ENCODE peak calls at places on chromosomes 11 and 22, in four cellular contexts. One of them, this sample, is unnamed.

GRCh38 chr11:2673871-2674471 is 25.8 kb downstream of the KCNQ1OT1 start:
- DNase-seq in stomach: peak
- DNase-seq in fibroblast of pulmonary artery: no peak
- DNase-seq in hepatocyte: no peak
- DNase-seq in this sample: no peak

GRCh38 chr22:27720860-27721259 is 80.7 kb downstream of the MN1 start:
- DNase-seq in stomach: no peak
- DNase-seq in fibroblast of pulmonary artery: no peak
- DNase-seq in hepatocyte: no peak
- DNase-seq in this sample: no peak

GRCh38 chr22:40533712-40534378 is 102.7 kb downstream of the MRTFA start:
- DNase-seq in stomach: no peak
- DNase-seq in fibroblast of pulmonary artery: peak
- DNase-seq in hepatocyte: peak
- DNase-seq in this sample: peak

GRCh38 chr11:26580929-26581328 is 8.9 kb upstream of the MUC15 start:
- DNase-seq in stomach: no peak
- DNase-seq in fibroblast of pulmonary artery: peak
- DNase-seq in hepatocyte: no peak
- DNase-seq in this sample: peak

GRCh38 chr22:41308054-41308453 is 6.7 kb downstream of the ZC3H7B start:
- DNase-seq in stomach: no peak
- DNase-seq in fibroblast of pulmonary artery: no peak
- DNase-seq in hepatocyte: no peak
- DNase-seq in this sample: peak

GRCh38 chr11:86955111-86955673 is at the start of gene FZD4:
- DNase-seq in stomach: peak
- DNase-seq in fibroblast of pulmonary artery: peak
- DNase-seq in hepatocyte: peak
- DNase-seq in this sample: peak

GRCh38 chr11:115930276-115930675 is 426.1 kb upstream of the CADM1 start:
- DNase-seq in stomach: no peak
- DNase-seq in fibroblast of pulmonary artery: no peak
- DNase-seq in hepatocyte: no peak
- DNase-seq in this sample: no peak

GRCh38 chr11:73585834-73586575 is 11.9 kb downstream of the FAM168A start:
- DNase-seq in stomach: no peak
- DNase-seq in fibroblast of pulmonary artery: no peak
- DNase-seq in hepatocyte: no peak
- DNase-seq in this sample: peak

GRCh38 chr11:15747671-15748070 is 608.7 kb downstream of the SOX6 start:
- DNase-seq in stomach: no peak
- DNase-seq in fibroblast of pulmonary artery: no peak
- DNase-seq in hepatocyte: no peak
- DNase-seq in this sample: no peak

GRCh38 chr22:39384750-39385480 is 14.7 kb upstream of the TAB1 start:
- DNase-seq in stomach: no peak
- DNase-seq in fibroblast of pulmonary artery: peak
- DNase-seq in hepatocyte: peak
- DNase-seq in this sample: no peak

GRCh38 chr11:122149232-122149631 is 33.2 kb upstream of the BLID start:
- DNase-seq in stomach: no peak
- DNase-seq in fibroblast of pulmonary artery: no peak
- DNase-seq in hepatocyte: no peak
- DNase-seq in this sample: no peak

GRCh38 chr11:70695086-70695960 is 297.0 kb downstream of the CTTN start:
- DNase-seq in stomach: no peak
- DNase-seq in fibroblast of pulmonary artery: no peak
- DNase-seq in hepatocyte: no peak
- DNase-seq in this sample: no peak

GRCh38 chr11:62337682-62338181 is 484 bp downstream of the ASRGL1 start:
- DNase-seq in stomach: peak
- DNase-seq in fibroblast of pulmonary artery: peak
- DNase-seq in hepatocyte: peak
- DNase-seq in this sample: no peak

GRCh38 chr11:56783448-56784041 is 35.0 kb upstream of the OR9G4 start:
- DNase-seq in stomach: no peak
- DNase-seq in fibroblast of pulmonary artery: peak
- DNase-seq in hepatocyte: peak
- DNase-seq in this sample: peak

GRCh38 chr11:57763568-57763967 is 2.0 kb downstream of the CTNND1 start:
- DNase-seq in stomach: no peak
- DNase-seq in fibroblast of pulmonary artery: peak
- DNase-seq in hepatocyte: peak
- DNase-seq in this sample: peak

GRCh38 chr11:118005224-118006152 is 19.3 kb downstream of the IL10RA start:
- DNase-seq in stomach: no peak
- DNase-seq in fibroblast of pulmonary artery: no peak
- DNase-seq in hepatocyte: no peak
- DNase-seq in this sample: no peak

GRCh38 chr22:23834830-23835772 is 3.7 kb downstream of the DERL3 start:
- DNase-seq in stomach: peak
- DNase-seq in fibroblast of pulmonary artery: no peak
- DNase-seq in hepatocyte: no peak
- DNase-seq in this sample: no peak
- H3K4me3 ChIP-seq in stomach: no peak
- H3K4me3 ChIP-seq in fibroblast of pulmonary artery: no peak
- H3K4me3 ChIP-seq in hepatocyte: no peak
- H3K4me3 ChIP-seq in this sample: no peak

GRCh38 chr11:130431806-130432205 is 3.4 kb upstream of the ADAMTS8 start:
- DNase-seq in stomach: no peak
- DNase-seq in fibroblast of pulmonary artery: peak
- DNase-seq in hepatocyte: no peak
- DNase-seq in this sample: peak

GRCh38 chr11:130436171-130436570 is 7.8 kb upstream of the ADAMTS8 start:
- DNase-seq in stomach: no peak
- DNase-seq in fibroblast of pulmonary artery: no peak
- DNase-seq in hepatocyte: no peak
- DNase-seq in this sample: no peak

GRCh38 chr11:130433357-130433756 is 4.9 kb upstream of the ADAMTS8 start:
- DNase-seq in stomach: no peak
- DNase-seq in fibroblast of pulmonary artery: no peak
- DNase-seq in hepatocyte: no peak
- DNase-seq in this sample: no peak

GRCh38 chr11:130435671-130436070 is 7.3 kb upstream of the ADAMTS8 start:
- DNase-seq in stomach: no peak
- DNase-seq in fibroblast of pulmonary artery: peak
- DNase-seq in hepatocyte: no peak
- DNase-seq in this sample: peak

GRCh38 chr11:130434521-130435223 is 6.3 kb upstream of the ADAMTS8 start:
- DNase-seq in stomach: peak
- DNase-seq in fibroblast of pulmonary artery: peak
- DNase-seq in hepatocyte: peak
- DNase-seq in this sample: peak
- TF ChIP-seq CTCF in stomach: no peak
- TF ChIP-seq CTCF in fibroblast of pulmonary artery: peak
- TF ChIP-seq CTCF in hepatocyte: peak
- TF ChIP-seq CTCF in this sample: peak

GRCh38 chr11:67029146-67029545 is 6.2 kb downstream of the SYT12 start:
- DNase-seq in stomach: no peak
- DNase-seq in fibroblast of pulmonary artery: peak
- DNase-seq in hepatocyte: no peak
- DNase-seq in this sample: peak

GRCh38 chr11:67033661-67034166 is 10.8 kb downstream of the SYT12 start:
- DNase-seq in stomach: no peak
- DNase-seq in fibroblast of pulmonary artery: peak
- DNase-seq in hepatocyte: no peak
- DNase-seq in this sample: peak

GRCh38 chr11:67032830-67033555 is 10.1 kb downstream of the SYT12 start:
- DNase-seq in stomach: no peak
- DNase-seq in fibroblast of pulmonary artery: peak
- DNase-seq in hepatocyte: peak
- DNase-seq in this sample: peak

GRCh38 chr11:67031791-67032561 is 9.0 kb downstream of the SYT12 start:
- DNase-seq in stomach: no peak
- DNase-seq in fibroblast of pulmonary artery: peak
- DNase-seq in hepatocyte: no peak
- DNase-seq in this sample: peak

DNA sequence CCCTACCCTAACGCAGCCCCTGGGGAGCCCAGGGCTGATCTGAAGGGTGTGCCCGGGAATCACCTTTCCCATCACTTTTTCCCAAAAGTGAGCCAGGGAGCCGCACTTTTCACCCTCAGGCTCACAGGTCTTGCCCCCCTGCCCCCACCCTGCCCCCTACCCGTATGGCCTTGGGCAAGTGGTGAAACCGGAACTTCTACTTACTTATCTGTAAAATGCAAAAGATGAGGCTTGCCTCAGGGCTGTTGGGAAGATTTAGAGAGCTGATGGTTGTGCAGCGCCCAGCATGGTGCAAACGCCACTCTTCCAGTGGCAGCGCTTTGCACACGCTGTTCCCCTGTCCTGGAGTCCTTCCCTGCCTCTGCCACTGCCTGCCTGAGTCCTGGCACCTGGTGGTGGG is 8.0 kb downstream of the SYT12 start:
- DNase-seq in stomach: no peak
- DNase-seq in fibroblast of pulmonary artery: no peak
- DNase-seq in hepatocyte: no peak
- DNase-seq in this sample: no peak
- H3K4me3 ChIP-seq in stomach: no peak
- H3K4me3 ChIP-seq in fibroblast of pulmonary artery: no peak
- H3K4me3 ChIP-seq in hepatocyte: no peak
- H3K4me3 ChIP-seq in this sample: no peak

GRCh38 chr22:37492428-37493344 is 6.5 kb upstream of the MFNG start:
- DNase-seq in stomach: no peak
- DNase-seq in fibroblast of pulmonary artery: peak
- DNase-seq in hepatocyte: no peak
- DNase-seq in this sample: peak
- TF ChIP-seq CTCF in stomach: no peak
- TF ChIP-seq CTCF in fibroblast of pulmonary artery: peak
- TF ChIP-seq CTCF in hepatocyte: peak
- TF ChIP-seq CTCF in this sample: peak

GRCh38 chr11:74694536-74694935 is 36.7 kb downstream of the CHRDL2 start:
- DNase-seq in stomach: no peak
- DNase-seq in fibroblast of pulmonary artery: no peak
- DNase-seq in hepatocyte: no peak
- DNase-seq in this sample: no peak

GRCh38 chr11:74693531-74693930 is 37.7 kb downstream of the CHRDL2 start:
- DNase-seq in stomach: no peak
- DNase-seq in fibroblast of pulmonary artery: no peak
- DNase-seq in hepatocyte: no peak
- DNase-seq in this sample: no peak

GRCh38 chr11:74689666-74690065 is 41.6 kb downstream of the CHRDL2 start:
- DNase-seq in stomach: no peak
- DNase-seq in fibroblast of pulmonary artery: no peak
- DNase-seq in hepatocyte: no peak
- DNase-seq in this sample: peak

GRCh38 chr11:74694136-74694535 is 37.1 kb downstream of the CHRDL2 start:
- DNase-seq in stomach: no peak
- DNase-seq in fibroblast of pulmonary artery: no peak
- DNase-seq in hepatocyte: no peak
- DNase-seq in this sample: no peak

GRCh38 chr11:74691755-74692154 is 39.5 kb downstream of the CHRDL2 start:
- DNase-seq in stomach: no peak
- DNase-seq in fibroblast of pulmonary artery: no peak
- DNase-seq in hepatocyte: no peak
- DNase-seq in this sample: no peak
- H3K4me3 ChIP-seq in stomach: no peak
- H3K4me3 ChIP-seq in fibroblast of pulmonary artery: no peak
- H3K4me3 ChIP-seq in hepatocyte: no peak
- H3K4me3 ChIP-seq in this sample: no peak

DNA sequence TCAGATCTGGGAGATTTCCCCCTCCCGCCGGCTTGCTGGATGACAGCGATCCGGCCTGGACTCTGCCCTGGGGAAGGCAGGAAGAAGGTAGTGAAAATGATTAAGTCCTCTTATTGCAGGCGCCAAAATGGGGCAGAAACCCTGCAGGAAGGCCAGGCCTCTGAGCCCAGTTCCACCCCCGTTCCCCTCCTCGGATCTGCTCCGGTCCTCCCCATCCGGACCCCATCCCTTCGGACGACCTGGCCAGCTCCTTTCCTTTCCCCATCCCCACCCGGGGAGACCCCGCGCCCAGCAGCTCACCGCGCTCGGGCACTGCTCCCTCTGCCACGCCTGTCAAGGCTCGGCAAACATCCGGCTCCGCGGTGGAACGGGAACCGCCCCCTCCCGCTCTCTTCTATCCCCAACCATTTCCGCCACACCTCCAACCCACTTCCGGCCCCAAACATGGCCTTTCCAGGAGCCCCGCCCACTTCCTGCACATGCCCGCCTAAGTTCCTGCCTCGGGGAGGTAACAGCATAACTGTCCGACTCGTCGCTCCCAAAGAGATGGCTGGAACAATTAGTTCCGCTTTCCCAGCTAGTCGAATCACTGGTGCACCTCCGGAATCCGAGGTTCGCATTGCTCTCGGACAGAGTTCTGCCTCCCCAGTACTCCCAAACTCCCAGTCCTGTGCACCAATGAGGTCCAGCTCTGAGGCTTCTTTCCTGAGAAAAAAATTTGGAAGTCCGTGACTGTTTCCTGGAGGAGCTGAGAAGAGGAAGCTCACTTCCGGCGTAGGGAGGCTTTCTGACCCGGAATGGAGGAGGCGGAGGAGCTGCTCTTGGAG is at the start of the genes ARHGAP1 and ZNF408:
- DNase-seq in stomach: peak
- DNase-seq in fibroblast of pulmonary artery: peak
- DNase-seq in hepatocyte: peak
- DNase-seq in this sample: peak
- TF ChIP-seq CTCF in stomach: no peak
- TF ChIP-seq CTCF in fibroblast of pulmonary artery: no peak
- TF ChIP-seq CTCF in hepatocyte: no peak
- TF ChIP-seq CTCF in this sample: no peak

DNA sequence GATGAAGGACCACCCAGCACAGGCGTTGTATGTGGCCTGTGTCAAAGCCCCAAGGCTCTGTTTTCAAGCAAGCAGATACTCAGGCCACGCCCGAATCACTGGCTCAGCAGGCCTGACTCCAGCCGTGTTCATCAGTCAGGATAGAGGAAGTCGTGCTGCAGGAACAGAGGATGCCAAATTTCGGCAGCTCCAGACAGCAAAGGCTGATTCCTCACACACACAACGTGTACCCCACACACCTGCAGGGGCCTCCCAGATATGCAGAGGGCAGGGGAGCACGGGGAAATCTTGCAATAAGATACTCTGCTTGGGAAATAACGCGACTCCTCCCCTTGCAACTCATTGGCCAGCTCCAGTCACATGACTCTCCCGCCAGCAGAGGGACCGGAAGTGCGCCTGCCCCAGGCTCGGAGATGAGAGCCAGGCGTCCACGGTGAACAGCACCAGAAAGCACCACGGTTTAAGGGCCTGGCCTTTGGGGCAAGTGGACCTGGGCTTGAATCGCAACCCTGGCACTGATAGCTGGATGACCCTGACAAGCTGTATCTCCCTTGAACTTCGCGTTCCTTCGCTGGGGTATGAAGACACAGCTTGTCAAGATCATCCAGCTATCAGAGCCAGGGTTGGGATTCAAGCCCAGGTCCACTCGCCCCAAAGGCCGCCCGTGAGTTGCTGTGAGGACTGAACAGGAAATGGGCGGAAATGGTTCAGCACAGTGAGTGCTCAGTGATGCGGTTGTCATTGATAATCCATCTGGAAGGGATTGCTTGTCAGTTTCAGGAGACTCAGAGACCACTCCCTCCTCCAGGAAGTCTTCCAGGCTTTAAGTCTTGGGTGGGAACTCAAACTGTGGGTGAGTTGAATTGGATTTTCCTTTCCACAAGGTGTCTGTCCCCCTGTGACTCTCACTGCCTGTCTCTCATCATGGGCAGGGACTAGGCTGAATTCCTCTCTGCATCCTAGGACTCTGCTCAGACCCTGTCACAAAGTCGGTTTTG is 88.5 kb downstream of the MYEOV start:
- DNase-seq in stomach: peak
- DNase-seq in fibroblast of pulmonary artery: peak
- DNase-seq in hepatocyte: no peak
- DNase-seq in this sample: peak
- H3K4me3 ChIP-seq in stomach: no peak
- H3K4me3 ChIP-seq in fibroblast of pulmonary artery: no peak
- H3K4me3 ChIP-seq in hepatocyte: no peak
- H3K4me3 ChIP-seq in this sample: no peak